ENCODE peak calls at places on chromosome 22, in four cellular contexts. S is K562, Z is WTC11, Q is HCT116. N is an unnamed sample.

GRCh38 chr22:18044548-18045271 is 20.3 kb upstream of the MICAL3 start:
- DNase-seq in Q (no peak), S (no peak), Z (no peak), N (no peak)

GRCh38 chr22:18947905-18948304 is 11.8 kb upstream of the PRODH start:
- DNase-seq in S (no peak), Q (no peak), Z (no peak), N (no peak)

GRCh38 chr22:48167238-48167637 is 1404.8 kb downstream of the TBC1D22A start:
- DNase-seq in Q (no peak), Z (no peak), S (peak; percentile 9), N (no peak)

GRCh38 chr22:48366056-48366455 is 1461.6 kb downstream of the BRD1 start:
- DNase-seq in Q (no peak), S (no peak), Z (no peak), N (no peak)

GRCh38 chr22:50270302-50271010 is at the start of gene MAPK11:
- DNase-seq in Q (no peak), Z (peak; percentile 87), S (peak; percentile 70), N (no peak)

GRCh38 chr22:26860233-26860765 is 202.9 kb downstream of the MIAT start:
- DNase-seq in Q (no peak), Z (no peak), S (no peak), N (no peak)

GRCh38 chr22:48632641-48633246 is 1194.9 kb downstream of the BRD1 start:
- DNase-seq in Z (no peak), S (no peak), Q (no peak), N (no peak)

GRCh38 chr22:48736593-48737460 is 1090.8 kb downstream of the BRD1 start:
- DNase-seq in Q (no peak), Z (no peak), S (no peak), N (no peak)

GRCh38 chr22:25057013-25057881 is 104.7 kb downstream of the KIAA1671 start:
- DNase-seq in Q (peak; percentile 29), S (peak; percentile 52), Z (peak; percentile 95), N (no peak)

GRCh38 chr22:23784215-23784732 is 2.5 kb upstream of the SMARCB1 start:
- DNase-seq in S (no peak), Z (no peak), Q (no peak), N (no peak)

DNA sequence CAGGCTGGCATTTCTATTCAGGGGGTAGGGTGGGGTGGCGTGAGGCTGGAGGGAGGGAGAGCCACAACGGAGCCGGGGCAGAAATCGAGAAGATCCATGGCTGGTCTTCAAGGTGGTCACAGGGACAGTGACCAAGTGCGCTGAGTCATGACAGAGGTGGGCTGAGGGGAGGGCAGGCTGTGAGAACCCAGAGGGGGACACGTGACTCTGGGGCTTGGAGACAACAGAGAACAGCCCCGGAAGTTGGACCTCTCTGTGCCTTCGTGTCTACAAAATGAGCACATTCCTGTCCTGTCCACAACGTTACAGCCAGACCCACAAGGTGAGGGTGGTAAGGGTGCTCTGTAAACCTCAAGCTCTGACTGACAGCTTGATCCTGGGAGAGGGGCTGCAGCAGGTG is 35.1 kb upstream of the ARFGAP3 start:
- DNase-seq in S (no peak), Z (no peak), Q (no peak), N (no peak)
- TF ChIP-seq ATF3 in S (no peak), Z (no peak), Q (no peak), N (no peak)

DNA sequence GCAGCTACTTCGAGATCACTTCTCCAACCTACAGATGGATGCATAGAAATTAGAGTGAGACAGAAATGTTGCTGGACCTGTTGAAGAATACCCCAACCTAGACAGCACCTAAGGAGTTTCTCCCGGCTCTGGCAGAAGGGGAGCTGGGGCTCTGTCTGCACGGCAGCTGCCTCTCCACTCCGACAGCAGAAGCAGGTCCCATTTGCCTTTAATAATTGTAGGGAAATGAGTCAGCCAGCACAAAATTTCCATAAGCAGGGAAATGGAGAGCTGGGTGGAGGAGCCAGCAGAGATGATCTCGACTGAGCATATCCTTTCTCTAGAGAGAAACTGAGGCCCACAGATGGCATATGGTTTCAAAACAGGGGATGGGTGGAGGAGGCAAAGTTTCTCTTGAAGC is 80.1 kb downstream of the EFCAB6 start:
- DNase-seq in Q (no peak), S (no peak), Z (no peak), N (no peak)
- TF ChIP-seq ATF3 in Q (no peak), S (no peak), Z (no peak), N (no peak)

GRCh38 chr22:45159652-45160462 is 3.9 kb upstream of the NUP50 start:
- DNase-seq in Q (no peak), Z (no peak), S (no peak), N (no peak)
- TF ChIP-seq ATF3 in Q (no peak), Z (no peak), S (no peak), N (no peak)

GRCh38 chr22:38271927-38272372 is 860 bp downstream of the TMEM184B start:
- DNase-seq in Q (no peak), Z (peak; percentile 42), S (no peak), N (no peak)
- TF ChIP-seq ATF3 in Q (no peak), Z (no peak), S (no peak), N (no peak)

GRCh38 chr22:37679670-37680069 is 4.2 kb downstream of the LGALS1 start:
- DNase-seq in Q (no peak), S (no peak), Z (no peak), N (no peak)
- TF ChIP-seq ATF3 in Q (no peak), S (no peak), Z (no peak), N (no peak)

GRCh38 chr22:29580200-29580810 is 608 bp downstream of the NIPSNAP1 start:
- DNase-seq in S (no peak), Q (no peak), Z (peak; percentile 21), N (no peak)
- TF ChIP-seq ATF3 in S (no peak), Q (no peak), Z (no peak), N (no peak)

GRCh38 chr22:28548411-28548810 is 131.2 kb downstream of the TTC28 start:
- DNase-seq in Q (no peak), Z (no peak), S (no peak), N (no peak)
- TF ChIP-seq ATF3 in Q (no peak), Z (no peak), S (no peak), N (no peak)